ENCODE peak calls at places on chromosomes 7 and 10, in nine cellular contexts. Y, V, R, C, O, J, G, I and E are unnamed samples.

GRCh38 chr7:127252736-127253288 is at the start of gene GRM8:
- DNase-seq in Y (peak; percentile 21), V (no peak), R (peak; percentile 78), C (peak; percentile 10), O (no peak), J (peak; percentile 81), G (peak; percentile 80), I (peak; percentile 52), E (peak; percentile 76)

GRCh38 chr7:73717991-73718405 is 1.5 kb downstream of the STX1A start:
- DNase-seq in Y (no peak), V (peak; percentile 70), R (no peak), C (no peak), O (no peak), J (no peak), G (no peak), I (no peak), E (no peak)

GRCh38 chr10:43218206-43218950 is 48.5 kb downstream of the RASGEF1A start:
- DNase-seq in Y (no peak), V (no peak), R (peak; percentile 13), C (no peak), O (no peak), J (no peak), G (no peak), I (no peak), E (no peak)

GRCh38 chr7:157429680-157430224 is 92.9 kb downstream of the DNAJB6 start:
- DNase-seq in Y (no peak), V (no peak), R (no peak), C (no peak), O (no peak), J (no peak), G (no peak), I (no peak), E (no peak)

GRCh38 chr7:150357771-150358427 is 10.7 kb upstream of the REPIN1 start:
- DNase-seq in Y (no peak), V (no peak), R (no peak), C (no peak), O (no peak), J (no peak), G (no peak), I (no peak), E (no peak)

GRCh38 chr7:5426226-5426475 is 2.5 kb upstream of the TNRC18 start:
- DNase-seq in Y (no peak), V (no peak), R (no peak), C (no peak), O (no peak), J (peak; percentile 43), G (no peak), I (no peak), E (no peak)

GRCh38 chr10:7891634-7892033 is 73.3 kb downstream of the TAF3 start:
- DNase-seq in Y (no peak), V (no peak), R (no peak), C (no peak), O (no peak), J (no peak), G (no peak), I (no peak), E (no peak)

GRCh38 chr7:124532166-124532565 is 233.4 kb downstream of the GPR37 start:
- DNase-seq in Y (no peak), V (no peak), R (no peak), C (no peak), O (no peak), J (no peak), G (no peak), I (no peak), E (no peak)

GRCh38 chr10:118045154-118045841 is 1.4 kb downstream of the RAB11FIP2 start:
- DNase-seq in Y (no peak), V (no peak), R (no peak), C (no peak), O (no peak), J (no peak), G (no peak), I (no peak), E (no peak)

GRCh38 chr10:48651293-48651692 is 33.4 kb upstream of the WDFY4 start:
- DNase-seq in Y (no peak), V (no peak), R (no peak), C (no peak), O (no peak), J (no peak), G (no peak), I (no peak), E (no peak)

GRCh38 chr7:45080958-45081669 is 7.7 kb downstream of the NACAD start:
- DNase-seq in Y (no peak), V (no peak), R (no peak), C (no peak), O (no peak), J (no peak), G (peak; percentile 3), I (no peak), E (no peak)

GRCh38 chr7:46003896-46004875 is 83.1 kb upstream of the IGFBP3 start:
- DNase-seq in Y (no peak), V (no peak), R (no peak), C (no peak), O (no peak), J (no peak), G (no peak), I (no peak), E (no peak)

GRCh38 chr10:31341552-31341951 is 22.5 kb downstream of the ZEB1 start:
- DNase-seq in Y (no peak), V (no peak), R (no peak), C (no peak), O (no peak), J (no peak), G (no peak), I (no peak), E (no peak)

GRCh38 chr10:33537066-33537465 is 202.6 kb upstream of the NRP1 start:
- DNase-seq in Y (no peak), V (no peak), R (no peak), C (no peak), O (no peak), J (no peak), G (no peak), I (no peak), E (no peak)

DNA sequence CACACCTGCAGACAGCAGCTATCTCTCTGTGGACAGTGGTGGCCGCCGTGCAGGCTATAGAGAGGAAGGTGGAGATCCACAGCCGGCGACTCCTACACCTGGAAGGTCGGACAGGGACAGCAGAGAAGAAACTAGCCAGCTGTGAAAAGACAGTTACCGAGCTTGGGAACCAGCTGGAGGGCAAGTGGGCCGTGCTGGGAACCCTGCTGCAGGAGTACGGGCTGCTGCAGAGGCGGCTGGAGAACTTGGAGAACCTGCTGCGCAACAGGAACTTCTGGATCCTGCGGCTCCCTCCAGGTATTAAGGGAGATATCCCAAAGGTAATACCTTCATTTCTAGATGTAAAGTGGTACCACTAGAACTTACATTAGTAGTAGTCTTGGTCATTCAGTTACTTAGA is 6.8 kb downstream of the ZNF398 start:
- DNase-seq in Y (no peak), V (no peak), R (no peak), C (no peak), O (no peak), J (no peak), G (no peak), I (no peak), E (no peak)
- TF ChIP-seq CTCF in Y (no peak), V (no peak), R (no peak), C (no peak), O (no peak), J (no peak), G (no peak), I (no peak), E (no peak)

DNA sequence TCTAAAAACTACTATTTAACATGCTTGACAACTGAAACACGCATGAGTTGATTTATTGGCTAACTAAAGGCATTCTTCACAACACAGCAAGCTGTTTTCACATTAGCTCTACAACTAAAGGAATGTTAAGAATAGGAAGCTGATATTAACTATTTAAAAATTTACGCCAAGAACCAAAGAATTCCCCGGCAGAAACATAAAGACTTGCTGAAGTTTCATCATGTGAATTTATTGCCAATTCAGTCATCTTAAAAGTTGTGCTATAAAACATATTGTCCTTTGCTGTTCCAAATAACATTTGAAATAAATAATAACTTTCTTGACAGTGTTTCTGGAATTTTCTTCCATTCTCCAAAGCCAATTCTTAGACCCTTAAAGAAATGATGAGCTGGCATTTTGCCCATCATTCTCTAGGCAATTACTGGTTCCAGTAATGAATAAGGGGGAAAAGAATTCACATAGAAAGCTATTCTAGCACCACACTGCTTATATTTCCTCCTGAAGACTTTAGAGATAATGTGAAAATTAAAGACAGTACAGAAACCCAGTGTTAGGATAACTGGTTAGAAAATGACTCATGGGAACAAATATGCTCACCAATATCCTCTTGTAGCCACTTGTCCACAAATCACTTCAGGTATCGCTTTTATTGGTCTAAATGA is 233.1 kb downstream of the PARD3 start:
- DNase-seq in Y (no peak), V (no peak), R (no peak), C (no peak), O (no peak), J (no peak), G (no peak), I (no peak), E (no peak)
- TF ChIP-seq CTCF in Y (no peak), V (no peak), R (no peak), C (no peak), O (no peak), J (no peak), G (no peak), I (no peak), E (no peak)

GRCh38 chr7:118473271-118473670 is 248.8 kb downstream of the ANKRD7 start:
- DNase-seq in Y (no peak), V (no peak), R (no peak), C (no peak), O (no peak), J (no peak), G (no peak), I (no peak), E (no peak)
- TF ChIP-seq CTCF in Y (no peak), V (no peak), R (no peak), C (no peak), O (no peak), J (no peak), G (no peak), I (no peak), E (no peak)

GRCh38 chr7:159099217-159099655 is 45.4 kb downstream of the VIPR2 start:
- DNase-seq in Y (no peak), V (no peak), R (no peak), C (no peak), O (no peak), J (no peak), G (no peak), I (no peak), E (peak; percentile 39)
- TF ChIP-seq CTCF in Y (no peak), V (no peak), R (no peak), C (no peak), O (no peak), J (no peak), G (no peak), I (no peak), E (no peak)

DNA sequence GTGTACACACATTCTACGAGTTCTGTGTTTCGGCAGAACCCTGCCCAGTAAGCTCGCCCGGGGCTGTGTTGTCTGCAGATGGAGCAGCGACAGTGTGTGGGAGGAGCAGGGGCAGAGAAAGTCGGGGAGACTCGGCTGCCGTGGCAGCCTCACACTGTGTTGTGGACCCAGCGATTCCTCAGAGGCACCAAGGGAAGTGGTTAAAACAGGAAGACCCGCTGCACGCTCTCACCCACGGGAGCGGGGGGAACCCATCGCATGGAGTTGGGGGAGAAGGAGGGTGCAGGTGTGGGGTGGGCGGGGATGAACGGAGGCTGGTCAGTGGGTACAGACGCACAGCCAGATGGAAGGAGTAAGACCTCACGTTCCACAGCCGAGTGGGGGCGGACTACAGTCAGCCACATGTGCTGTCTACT is 250.2 kb downstream of the ELFN1 start:
- DNase-seq in Y (no peak), V (no peak), R (no peak), C (no peak), O (no peak), J (no peak), G (no peak), I (peak; percentile 77), E (no peak)
- TF ChIP-seq CTCF in Y (no peak), V (no peak), R (no peak), C (no peak), O (no peak), J (no peak), G (no peak), I (no peak), E (no peak)

GRCh38 chr10:90504172-90504571 is 353.7 kb downstream of the HTR7 start:
- DNase-seq in Y (no peak), V (no peak), R (no peak), C (no peak), O (no peak), J (no peak), G (no peak), I (no peak), E (no peak)
- TF ChIP-seq CTCF in Y (no peak), V (no peak), R (no peak), C (no peak), O (no peak), J (no peak), G (no peak), I (no peak), E (peak; percentile 31)